ENCODE peak calls at places on chromosome 15, in five cellular contexts. M, R, D, A and Q are unnamed samples. For H3K4me1, the result is how much of the 10 kb centered on the place peaks cover.

GRCh38 chr15:69317392-69317841 is 18.7 kb downstream of the PAQR5 start:
- DNase-seq in D (no peak), M (no peak), R (no peak), A (no peak), Q (no peak)

GRCh38 chr15:90580086-90580485 is 50.4 kb downstream of the CRTC3 start:
- DNase-seq in D (no peak), R (no peak), A (no peak), M (no peak), Q (no peak)

GRCh38 chr15:81092559-81092902 is 41.5 kb upstream of the CFAP161 start:
- DNase-seq in A (peak), R (peak), M (no peak), D (peak), Q (no peak)

GRCh38 chr15:60751985-60752952 is 273.3 kb upstream of the ICE2 start:
- DNase-seq in D (peak), M (no peak), R (peak), A (peak), Q (no peak)

GRCh38 chr15:81196576-81197254 is at the start of gene IL16:
- DNase-seq in M (no peak), A (no peak), D (no peak), R (no peak), Q (no peak)

GRCh38 chr15:55267401-55268053 is 22.1 kb downstream of the RAB27A start:
- DNase-seq in R (peak), A (peak), M (no peak), D (no peak), Q (peak)

GRCh38 chr15:79218588-79219200 is 63.8 kb upstream of the ANKRD34C start:
- DNase-seq in A (no peak), D (no peak), R (peak), M (no peak), Q (no peak)

GRCh38 chr15:75213212-75213767 is 11.6 kb downstream of the C15orf39 start:
- DNase-seq in A (no peak), D (no peak), M (no peak), R (no peak), Q (no peak)

GRCh38 chr15:80426316-80426715 is 22.1 kb downstream of the ARNT2 start:
- DNase-seq in A (no peak), M (no peak), D (no peak), R (no peak), Q (no peak)

GRCh38 chr15:39692464-39693327 is 89.9 kb downstream of the FSIP1 start:
- DNase-seq in R (peak), M (no peak), D (no peak), A (no peak), Q (no peak)

GRCh38 chr15:59190291-59190690 is 16.4 kb upstream of the LDHAL6B start:
- DNase-seq in R (no peak), M (no peak), A (no peak), D (no peak), Q (no peak)

GRCh38 chr15:35753486-35753885 is 207.5 kb upstream of the DPH6 start:
- DNase-seq in A (no peak), D (no peak), M (no peak), R (no peak), Q (no peak)

GRCh38 chr15:39888243-39888642 is 31.8 kb downstream of the GPR176 start:
- DNase-seq in A (no peak), D (no peak), R (no peak), M (no peak), Q (no peak)

GRCh38 chr15:39657181-39657580 is 76.3 kb downstream of the THBS1 start:
- DNase-seq in R (peak), M (no peak), A (no peak), D (no peak), Q (no peak)

GRCh38 chr15:68389936-68390790 is 41.8 kb downstream of the ITGA11 start:
- DNase-seq in D (peak), M (no peak), A (no peak), R (peak), Q (no peak)

DNA sequence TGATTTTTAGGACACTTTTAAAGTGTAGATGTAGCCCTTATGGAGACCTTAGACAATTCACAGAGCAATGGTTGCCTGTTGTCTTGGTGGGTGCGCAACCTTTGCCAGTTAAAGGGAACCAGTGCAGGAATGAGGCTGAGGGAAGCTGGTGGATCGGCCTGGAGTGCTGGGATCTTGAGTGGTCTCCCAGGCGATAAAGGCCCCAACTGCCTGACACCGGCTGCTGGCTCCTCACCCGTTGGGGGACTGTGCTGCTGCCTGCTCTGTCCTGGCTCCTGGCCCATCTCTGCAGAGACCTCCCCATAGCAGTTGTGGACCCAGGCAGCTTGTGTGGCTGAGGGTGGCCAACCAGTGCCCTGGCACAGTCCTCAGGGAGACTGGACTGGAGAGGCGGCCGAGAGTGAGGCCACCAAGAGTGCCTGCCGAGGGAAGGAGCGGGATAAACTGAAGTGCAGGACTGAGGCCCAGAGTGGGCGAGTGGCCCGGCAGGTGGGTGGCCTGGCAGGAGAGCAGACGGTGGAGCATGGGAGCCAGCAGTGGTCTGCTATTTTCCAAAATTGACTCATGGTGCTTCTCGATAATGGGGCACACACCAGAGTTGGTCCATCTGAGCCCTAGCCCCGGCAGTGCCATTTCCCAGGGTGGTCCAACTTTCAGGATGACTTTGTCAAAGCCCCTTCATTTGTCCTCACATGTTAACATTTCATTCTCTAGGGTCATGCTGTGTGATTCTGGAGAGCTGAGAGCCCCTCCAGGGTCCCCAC is 2.1 kb downstream of the ALDH1A3 start:
- DNase-seq in R (no peak), D (no peak), M (no peak), A (no peak), Q (no peak)
- H3K4me3 ChIP-seq in R (no peak), D (no peak), M (no peak), A (peak), Q (no peak)

GRCh38 chr15:98669638-98670037 is 21.3 kb downstream of the IGF1R start:
- DNase-seq in M (no peak), A (no peak), R (no peak), D (no peak), Q (no peak)

GRCh38 chr15:98666441-98666840 is 18.1 kb downstream of the IGF1R start:
- DNase-seq in D (no peak), R (no peak), A (no peak), M (no peak), Q (no peak)

GRCh38 chr15:98666841-98667240 is 18.5 kb downstream of the IGF1R start:
- DNase-seq in R (no peak), M (no peak), A (no peak), D (no peak), Q (no peak)

GRCh38 chr15:98668566-98669308 is 20.4 kb downstream of the IGF1R start:
- DNase-seq in D (no peak), M (no peak), R (no peak), A (no peak), Q (no peak)

GRCh38 chr15:98667521-98668179 is 19.3 kb downstream of the IGF1R start:
- DNase-seq in M (no peak), D (no peak), R (no peak), A (no peak), Q (no peak)
- H3K4me1 ChIP-seq in M (under half), D (under half), R (half or more), A (under half), Q (under half)

GRCh38 chr15:73001840-73002239 is 50.4 kb upstream of the NEO1 start:
- DNase-seq in A (no peak), D (no peak), R (no peak), M (no peak), Q (no peak)

GRCh38 chr15:73005032-73005431 is 47.2 kb upstream of the NEO1 start:
- DNase-seq in D (no peak), M (no peak), R (no peak), A (no peak), Q (no peak)

GRCh38 chr15:73005450-73005849 is 46.8 kb upstream of the NEO1 start:
- DNase-seq in D (no peak), M (no peak), A (no peak), R (no peak), Q (no peak)

GRCh38 chr15:73002509-73002908 is 49.8 kb upstream of the NEO1 start:
- DNase-seq in M (no peak), R (no peak), A (no peak), D (no peak), Q (no peak)

GRCh38 chr15:73004462-73004861 is 47.8 kb upstream of the NEO1 start:
- DNase-seq in R (no peak), A (no peak), D (no peak), M (no peak), Q (no peak)
- H3K27ac ChIP-seq in R (no peak), A (no peak), D (no peak), M (no peak), Q (no peak)

GRCh38 chr15:51736646-51737537 is 563 bp downstream of the LYSMD2 start:
- DNase-seq in R (peak), D (no peak), M (no peak), A (peak), Q (peak)
- H3K4me3 ChIP-seq in R (peak), D (peak), M (peak), A (peak), Q (peak)